ENCODE peak calls at places on chromosomes 11 and 22, in five cellular contexts. One of them, this sample, is unnamed.

GRCh38 chr11:4991066-4991465 is 3.6 kb upstream of the OR51L1 start:
- DNase-seq in A549: no peak
- DNase-seq in heart right ventricle: no peak
- DNase-seq in SJSA1: no peak
- DNase-seq in IMR-90: peak; percentile 12
- DNase-seq in this sample: no peak

GRCh38 chr11:91435694-91436375 is 788.8 kb upstream of the FAT3 start:
- DNase-seq in heart right ventricle: no peak
- DNase-seq in A549: no peak
- DNase-seq in IMR-90: no peak
- DNase-seq in SJSA1: no peak
- DNase-seq in this sample: no peak

GRCh38 chr22:43293259-43293658 is 49.9 kb downstream of the SCUBE1 start:
- DNase-seq in SJSA1: no peak
- DNase-seq in IMR-90: no peak
- DNase-seq in heart right ventricle: no peak
- DNase-seq in A549: no peak
- DNase-seq in this sample: no peak

GRCh38 chr22:40764743-40765441 is 54.3 kb downstream of the SLC25A17 start:
- DNase-seq in IMR-90: no peak
- DNase-seq in heart right ventricle: no peak
- DNase-seq in SJSA1: no peak
- DNase-seq in A549: no peak
- DNase-seq in this sample: no peak

GRCh38 chr22:43847376-43848289 is 14.7 kb downstream of the SULT4A1 start:
- DNase-seq in IMR-90: no peak
- DNase-seq in A549: no peak
- DNase-seq in SJSA1: no peak
- DNase-seq in heart right ventricle: no peak
- DNase-seq in this sample: no peak

GRCh38 chr22:46569848-46570695 is 32.7 kb upstream of the CELSR1 start:
- DNase-seq in A549: no peak
- DNase-seq in heart right ventricle: no peak
- DNase-seq in SJSA1: no peak
- DNase-seq in IMR-90: no peak
- DNase-seq in this sample: no peak

GRCh38 chr22:37137131-37137530 is 12.6 kb downstream of the IL2RB start:
- DNase-seq in SJSA1: no peak
- DNase-seq in A549: no peak
- DNase-seq in heart right ventricle: no peak
- DNase-seq in IMR-90: no peak
- DNase-seq in this sample: no peak

GRCh38 chr11:109421981-109422590 is at the start of gene C11orf87:
- DNase-seq in SJSA1: no peak
- DNase-seq in heart right ventricle: peak; percentile 10
- DNase-seq in A549: no peak
- DNase-seq in IMR-90: no peak
- DNase-seq in this sample: no peak

GRCh38 chr22:31286360-31287255 is 5.7 kb downstream of the PIK3IP1 start:
- DNase-seq in IMR-90: no peak
- DNase-seq in heart right ventricle: no peak
- DNase-seq in SJSA1: no peak
- DNase-seq in A549: no peak
- DNase-seq in this sample: no peak

GRCh38 chr11:122045181-122045586 is 70.8 kb downstream of the BLID start:
- DNase-seq in SJSA1: peak; percentile 65
- DNase-seq in A549: no peak
- DNase-seq in IMR-90: peak; percentile 92
- DNase-seq in heart right ventricle: no peak
- DNase-seq in this sample: peak; percentile 29

GRCh38 chr11:130071211-130071712 is 1.6 kb downstream of the APLP2 start:
- DNase-seq in IMR-90: peak; percentile 35
- DNase-seq in A549: peak; percentile 5
- DNase-seq in heart right ventricle: no peak
- DNase-seq in SJSA1: no peak
- DNase-seq in this sample: no peak

GRCh38 chr11:587978-588380 is 11.7 kb downstream of the PHRF1 start:
- DNase-seq in A549: peak; percentile 54
- DNase-seq in IMR-90: peak; percentile 58
- DNase-seq in heart right ventricle: no peak
- DNase-seq in SJSA1: no peak
- DNase-seq in this sample: no peak

GRCh38 chr11:107770546-107770945 is 58.7 kb upstream of the SLN start:
- DNase-seq in SJSA1: peak; percentile 52
- DNase-seq in IMR-90: peak; percentile 19
- DNase-seq in heart right ventricle: no peak
- DNase-seq in A549: no peak
- DNase-seq in this sample: no peak

GRCh38 chr11:66728760-66729385 is at the start of gene SPTBN2:
- DNase-seq in heart right ventricle: no peak
- DNase-seq in IMR-90: no peak
- DNase-seq in A549: no peak
- DNase-seq in SJSA1: no peak
- DNase-seq in this sample: no peak

GRCh38 chr11:73215191-73216134 is 2.6 kb upstream of the P2RY2 start:
- DNase-seq in heart right ventricle: no peak
- DNase-seq in IMR-90: no peak
- DNase-seq in SJSA1: no peak
- DNase-seq in A549: no peak
- DNase-seq in this sample: no peak

GRCh38 chr11:47409440-47410403 is 1.3 kb downstream of the SLC39A13 start:
- DNase-seq in heart right ventricle: no peak
- DNase-seq in SJSA1: no peak
- DNase-seq in IMR-90: no peak
- DNase-seq in A549: no peak
- DNase-seq in this sample: no peak

GRCh38 chr11:77379253-77379652 is 77.8 kb upstream of the GDPD4 start:
- DNase-seq in SJSA1: no peak
- DNase-seq in heart right ventricle: no peak
- DNase-seq in A549: no peak
- DNase-seq in IMR-90: peak; percentile 74
- DNase-seq in this sample: no peak

DNA sequence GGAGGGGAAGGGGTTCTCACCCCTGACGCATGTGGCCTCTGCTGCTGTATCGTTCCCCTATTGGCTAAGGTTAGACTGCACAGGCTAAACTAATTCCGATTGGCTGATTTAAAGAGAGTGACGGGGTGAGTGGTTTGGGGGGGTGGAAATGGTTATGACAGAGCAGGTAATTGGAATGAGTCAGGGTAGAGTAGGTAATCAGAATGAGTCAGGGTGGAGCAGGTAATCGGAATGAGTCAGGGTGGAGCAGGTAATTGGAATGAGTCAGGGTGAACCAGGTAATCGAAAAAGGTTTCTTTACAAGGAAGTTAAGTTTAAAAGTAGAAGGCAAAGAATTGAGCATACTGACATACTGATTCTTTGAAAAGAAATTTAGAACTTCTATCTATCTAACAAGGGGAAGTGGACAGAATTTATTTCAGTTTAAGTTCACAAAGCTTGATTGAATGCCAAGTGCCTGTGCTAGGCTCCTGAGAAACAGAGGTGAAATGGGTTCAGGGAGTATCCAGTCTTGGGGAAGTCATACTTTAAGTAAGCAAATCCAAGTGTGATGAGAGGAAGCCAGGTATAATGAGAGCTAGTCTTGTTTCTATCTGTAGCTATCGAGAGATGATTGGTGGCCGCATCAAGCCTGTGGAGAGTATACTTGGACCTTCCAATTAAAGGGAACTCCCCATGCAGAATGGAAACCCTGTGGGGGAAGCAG is 58.0 kb downstream of the C11orf91 start:
- DNase-seq in heart right ventricle: no peak
- DNase-seq in IMR-90: no peak
- DNase-seq in SJSA1: no peak
- DNase-seq in A549: no peak
- DNase-seq in this sample: no peak
- H3K27ac ChIP-seq in heart right ventricle: no peak overlapping the region
- H3K27ac ChIP-seq in IMR-90: no peak overlapping the region
- H3K27ac ChIP-seq in SJSA1: no peak overlapping the region
- H3K27ac ChIP-seq in A549: no peak overlapping the region
- H3K27ac ChIP-seq in this sample: no peak overlapping the region

GRCh38 chr11:128208329-128209220 is 378.8 kb downstream of the ETS1 start:
- DNase-seq in IMR-90: peak; percentile 93
- DNase-seq in SJSA1: peak; percentile 71
- DNase-seq in heart right ventricle: no peak
- DNase-seq in A549: peak; percentile 18
- DNase-seq in this sample: peak; percentile 72
- H3K4me3 ChIP-seq in IMR-90: no peak overlapping the region
- H3K4me3 ChIP-seq in SJSA1: no peak overlapping the region
- H3K4me3 ChIP-seq in heart right ventricle: no peak overlapping the region
- H3K4me3 ChIP-seq in A549: no peak overlapping the region
- H3K4me3 ChIP-seq in this sample: no peak overlapping the region

GRCh38 chr11:18393581-18394299 is 623 bp upstream of the LDHA start:
- DNase-seq in IMR-90: no peak
- DNase-seq in SJSA1: no peak
- DNase-seq in A549: peak; percentile 24
- DNase-seq in heart right ventricle: no peak
- DNase-seq in this sample: no peak
- H3K27ac ChIP-seq in IMR-90: peak overlapping the region; percentile 90
- H3K27ac ChIP-seq in SJSA1: peak overlapping the region; percentile 58
- H3K27ac ChIP-seq in A549: peak overlapping the region; percentile 97
- H3K27ac ChIP-seq in heart right ventricle: peak overlapping the region; percentile 99
- H3K27ac ChIP-seq in this sample: peak overlapping the region; percentile 79

DNA sequence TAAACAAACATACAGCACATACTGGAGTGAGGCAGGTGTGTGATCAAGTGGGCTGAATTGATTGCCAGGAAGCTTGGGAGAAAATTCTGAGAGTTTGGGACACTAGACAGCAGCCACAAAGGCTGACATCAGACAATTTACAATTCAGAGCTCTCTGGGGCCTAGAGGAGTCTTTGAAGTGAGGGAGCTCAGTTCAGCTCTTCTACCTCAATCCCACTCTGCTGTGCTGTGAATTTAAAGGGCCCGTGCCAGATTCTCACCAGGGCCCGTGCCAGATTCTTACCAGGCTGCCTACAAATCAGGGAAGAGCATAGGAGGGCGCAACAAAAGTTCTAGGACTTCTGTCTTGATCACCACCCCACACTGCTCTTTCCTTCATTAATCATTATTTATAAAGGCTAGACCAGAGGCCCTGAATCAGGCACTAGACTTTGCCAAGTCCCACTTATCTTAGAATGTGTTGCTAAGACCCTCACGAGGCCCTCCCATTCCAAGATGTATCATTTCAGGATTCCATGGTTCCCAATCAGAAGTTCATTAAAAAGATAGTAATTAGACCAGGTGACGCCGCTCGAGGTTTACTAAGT is 112.4 kb downstream of the KIRREL3 start:
- DNase-seq in IMR-90: no peak
- DNase-seq in heart right ventricle: no peak
- DNase-seq in SJSA1: no peak
- DNase-seq in A549: no peak
- DNase-seq in this sample: no peak
- H3K4me3 ChIP-seq in IMR-90: no peak overlapping the region
- H3K4me3 ChIP-seq in heart right ventricle: no peak overlapping the region
- H3K4me3 ChIP-seq in SJSA1: no peak overlapping the region
- H3K4me3 ChIP-seq in A549: no peak overlapping the region
- H3K4me3 ChIP-seq in this sample: no peak overlapping the region

DNA sequence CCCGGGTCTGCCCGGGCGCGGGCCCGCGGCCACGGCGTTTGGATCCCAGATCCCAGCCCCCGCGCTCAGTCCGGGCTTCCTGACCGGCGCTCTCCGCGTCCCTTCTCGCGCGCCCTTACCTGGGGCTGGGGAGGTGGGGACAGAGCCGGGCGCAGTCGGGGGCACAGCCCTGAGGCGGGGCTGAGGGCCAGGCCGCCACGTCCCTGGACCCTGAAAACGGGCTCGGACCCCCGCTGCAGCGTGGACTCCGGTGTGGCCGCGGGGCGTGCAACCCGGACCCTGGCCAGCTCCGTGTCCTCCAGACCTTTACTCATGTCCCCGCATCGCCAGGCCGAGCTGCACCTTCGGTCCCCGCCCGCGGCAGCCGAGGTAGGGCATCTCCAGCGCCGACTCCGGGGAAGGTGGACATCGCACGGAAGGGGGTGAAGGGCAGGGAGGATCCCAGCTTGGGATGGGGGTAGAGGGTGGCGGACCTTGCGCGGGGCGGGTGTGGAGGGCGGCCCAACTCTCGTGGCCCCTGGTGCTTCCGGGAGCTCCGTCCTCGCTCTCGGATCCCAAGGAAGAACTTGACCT is 9.9 kb upstream of the AIFM3 start:
- DNase-seq in IMR-90: no peak
- DNase-seq in SJSA1: no peak
- DNase-seq in heart right ventricle: no peak
- DNase-seq in A549: peak; percentile 30
- DNase-seq in this sample: no peak
- H3K27ac ChIP-seq in IMR-90: no peak overlapping the region
- H3K27ac ChIP-seq in SJSA1: no peak overlapping the region
- H3K27ac ChIP-seq in heart right ventricle: no peak overlapping the region
- H3K27ac ChIP-seq in A549: peak overlapping the region; percentile 98
- H3K27ac ChIP-seq in this sample: no peak overlapping the region